ENCODE peak calls at places on chromosomes 1 and 21, in six cellular contexts. E is cardiac muscle cell; A is CD4-positive, CD25-positive, alpha-beta regulatory T cell; L is stomach; Z is tibial nerve; D is right atrium auricular region. X is an unnamed sample. For H3K4me1, the result is how much of the 10 kb centered on the place peaks cover.

GRCh38 chr1:243420968-243421675 is 165.3 kb downstream of the SDCCAG8 start:
- DNase-seq in A (no peak), L (no peak), Z (no peak), D (no peak), E (no peak), X (no peak)

GRCh38 chr21:41242238-41242829 is 74.3 kb upstream of the FAM3B start:
- DNase-seq in E (peak), D (no peak), Z (no peak), L (no peak), A (no peak), X (no peak)

GRCh38 chr1:234932506-234932905 is 196.1 kb downstream of the TOMM20 start:
- DNase-seq in L (no peak), E (no peak), A (no peak), D (no peak), Z (no peak), X (no peak)

GRCh38 chr1:234737915-234738314 is 127.9 kb upstream of the IRF2BP2 start:
- DNase-seq in D (no peak), E (peak), A (no peak), L (no peak), Z (no peak), X (no peak)

GRCh38 chr1:243912347-243912746 is 62.3 kb upstream of the AKT3 start:
- DNase-seq in L (no peak), D (no peak), E (no peak), A (no peak), Z (no peak), X (no peak)

GRCh38 chr21:42845296-42845965 is 33.9 kb downstream of the WDR4 start:
- DNase-seq in A (no peak), E (no peak), L (peak), D (no peak), Z (no peak), X (no peak)

GRCh38 chr1:64536836-64537490 is 67.0 kb downstream of the CACHD1 start:
- DNase-seq in E (no peak), A (no peak), Z (no peak), D (no peak), L (peak), X (no peak)

GRCh38 chr21:15444118-15444960 is 285.4 kb upstream of the USP25 start:
- DNase-seq in Z (no peak), E (no peak), D (no peak), L (no peak), A (no peak), X (no peak)

GRCh38 chr1:154957258-154957657 is 1.4 kb upstream of the PBXIP1 start:
- DNase-seq in D (no peak), Z (no peak), A (no peak), L (no peak), E (no peak), X (no peak)

GRCh38 chr1:67760030-67760821 is 73.0 kb downstream of the GNG12 start:
- DNase-seq in Z (peak), L (peak), E (peak), D (no peak), A (peak), X (peak)

GRCh38 chr1:147292635-147293251 is 50.3 kb downstream of the CHD1L start:
- DNase-seq in Z (no peak), E (no peak), D (no peak), A (no peak), L (no peak), X (peak)

GRCh38 chr1:209363112-209363511 is 220.4 kb upstream of the CAMK1G start:
- DNase-seq in A (no peak), E (no peak), L (no peak), Z (no peak), D (no peak), X (no peak)

GRCh38 chr1:59903136-59903754 is 23.3 kb downstream of the CYP2J2 start:
- DNase-seq in E (peak), A (no peak), Z (no peak), D (no peak), L (no peak), X (no peak)

GRCh38 chr1:20588634-20589225 is at the start of gene CDA:
- DNase-seq in A (no peak), Z (no peak), D (peak), E (no peak), L (no peak), X (no peak)
- H3K4me3 ChIP-seq in A (no peak), Z (peak), D (peak), E (no peak), L (peak), X (no peak)

DNA sequence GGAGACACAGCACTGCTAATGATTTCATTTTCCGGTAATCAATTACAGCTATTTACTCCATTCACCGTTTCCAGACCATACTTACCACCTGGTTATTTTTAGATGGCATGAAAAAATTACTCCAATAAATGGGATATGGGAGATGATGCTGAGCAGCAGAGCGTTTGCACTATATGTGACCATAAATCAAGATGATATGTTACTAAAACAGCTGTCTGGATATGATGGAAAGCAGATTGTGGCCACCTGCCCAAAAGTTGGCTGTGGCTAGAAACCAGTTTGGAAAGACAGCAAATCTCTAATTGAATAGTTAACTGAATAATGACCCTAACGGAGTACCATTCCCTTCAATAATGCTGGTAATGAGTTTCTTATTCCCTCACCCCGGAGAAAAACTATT is 22.5 kb upstream of the KCTD3 start:
- DNase-seq in E (no peak), D (no peak), A (no peak), L (no peak), Z (no peak), X (no peak)
- H3K4me1 ChIP-seq in E (under half), D (under half), A (under half), L (under half), Z (under half), X (under half)

GRCh38 chr1:23791434-23792047 is 596 bp downstream of the LYPLA2 start:
- DNase-seq in A (no peak), L (peak), Z (no peak), E (peak), D (no peak), X (no peak)
- H3K27ac ChIP-seq in A (peak), L (peak), Z (peak), E (peak), D (peak), X (peak)

DNA sequence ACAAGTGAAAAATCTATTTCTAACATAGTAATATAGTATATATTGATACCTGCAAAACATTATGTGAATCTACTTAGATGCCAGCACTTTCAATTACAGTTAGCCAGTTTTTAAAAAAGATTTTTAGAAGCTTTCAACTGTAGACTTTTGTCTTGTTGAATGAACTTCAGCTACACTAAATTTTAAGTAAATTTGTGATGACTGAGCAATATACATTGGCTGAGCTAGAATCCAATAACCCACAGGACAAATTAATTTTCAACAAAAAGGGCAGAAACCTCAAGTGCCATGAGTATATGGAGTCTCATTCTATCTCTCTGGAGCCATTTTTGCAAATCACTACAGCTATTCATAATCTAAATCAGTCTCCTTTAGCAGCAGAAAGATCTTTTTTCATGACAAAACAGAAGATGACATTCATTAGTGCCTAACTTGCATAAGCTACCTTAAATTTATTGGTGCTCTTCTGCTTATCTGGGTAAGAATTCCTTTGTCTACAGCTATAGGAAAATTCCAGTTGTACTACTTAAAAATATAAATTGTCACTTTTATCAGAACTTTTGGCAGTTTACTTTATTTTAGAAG is 100.3 kb downstream of the ATG4C start:
- DNase-seq in L (no peak), Z (no peak), E (no peak), A (no peak), D (no peak), X (no peak)
- H3K4me3 ChIP-seq in L (no peak), Z (no peak), E (no peak), A (no peak), D (no peak), X (no peak)

DNA sequence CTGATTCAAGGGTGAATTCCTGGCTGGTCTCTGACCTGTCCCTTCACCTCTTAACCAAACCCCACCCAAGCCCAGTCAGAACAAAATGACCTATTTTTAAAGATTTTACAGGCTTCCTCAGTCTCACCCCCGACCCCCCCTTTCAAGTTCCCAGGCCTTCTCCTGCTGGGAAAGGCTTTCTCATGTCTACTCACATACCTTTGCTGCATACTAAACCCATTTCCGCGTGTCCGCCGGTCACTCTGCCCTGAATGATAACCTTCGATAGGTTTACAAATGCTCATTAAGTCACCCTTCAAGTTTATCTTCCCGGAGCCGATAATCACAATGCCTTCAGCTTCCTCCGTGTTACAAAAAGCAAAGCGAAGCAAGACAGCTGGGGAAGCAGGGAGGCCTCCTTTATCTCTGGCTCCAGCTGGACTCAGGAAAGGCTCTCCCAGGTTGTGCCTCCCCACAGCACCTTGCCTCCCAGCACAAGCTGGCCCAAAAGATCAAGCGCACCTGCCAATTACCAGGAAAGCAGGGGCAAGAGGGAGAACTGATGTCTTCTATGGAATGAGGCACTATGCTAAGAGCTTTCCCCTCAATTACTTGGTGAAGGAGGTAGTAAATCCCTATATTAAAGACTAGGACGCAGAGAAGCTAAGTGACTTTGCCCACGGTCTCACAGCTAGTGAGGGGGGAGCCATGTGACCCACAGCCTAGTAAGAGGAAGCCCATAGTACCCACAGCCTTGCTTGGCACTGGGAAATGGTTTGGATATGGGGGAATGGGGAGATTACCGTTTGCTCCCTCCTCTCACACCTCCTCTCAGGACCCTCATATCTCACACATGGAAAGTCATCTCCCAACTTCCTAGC is 15.9 kb downstream of the SMIM12 start:
- DNase-seq in D (no peak), A (no peak), Z (no peak), E (no peak), L (no peak), X (peak)
- H3K4me1 ChIP-seq in D (under half), A (under half), Z (under half), E (under half), L (under half), X (under half)

DNA sequence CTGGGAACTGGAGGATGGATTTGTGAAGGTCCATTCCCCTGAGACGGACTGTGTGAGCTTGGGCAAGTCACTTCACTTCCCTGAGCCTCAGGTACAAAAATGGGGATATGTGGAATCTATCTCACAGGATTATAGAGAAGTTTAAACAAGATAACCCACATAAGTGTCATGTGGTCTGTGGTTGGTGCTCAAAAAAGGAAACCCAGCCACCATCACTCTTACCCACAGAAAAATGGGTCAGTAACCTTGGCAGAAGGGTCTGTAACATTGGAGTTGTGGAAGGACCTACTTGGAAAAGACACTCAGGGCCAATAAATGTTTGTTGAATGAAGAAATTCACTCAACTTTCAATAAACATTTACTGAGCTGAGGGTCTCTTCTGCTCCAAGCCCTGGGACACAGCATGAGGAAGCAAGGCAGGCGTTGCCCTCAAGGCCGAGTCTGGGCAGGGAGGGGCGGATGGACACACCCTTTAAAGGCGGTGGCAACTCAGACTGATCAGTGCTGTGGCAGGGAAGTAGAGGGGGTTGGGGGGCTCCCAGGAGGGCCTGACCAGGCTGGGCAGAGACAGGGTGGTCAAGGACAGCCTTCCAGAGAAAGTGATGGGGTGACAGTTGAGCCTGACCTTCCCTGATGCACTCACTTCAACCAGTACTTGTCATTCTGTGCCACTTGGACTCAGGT is 66.7 kb upstream of the ACOT11 start:
- DNase-seq in Z (no peak), E (no peak), D (no peak), L (no peak), A (no peak), X (no peak)
- H3K27ac ChIP-seq in Z (no peak), E (no peak), D (no peak), L (no peak), A (peak), X (no peak)

GRCh38 chr1:206558794-206559660 is 51.7 kb downstream of the RASSF5 start:
- DNase-seq in Z (no peak), L (no peak), A (peak), D (no peak), E (no peak), X (no peak)
- H3K4me3 ChIP-seq in Z (peak), L (peak), A (peak), D (no peak), E (no peak), X (no peak)

DNA sequence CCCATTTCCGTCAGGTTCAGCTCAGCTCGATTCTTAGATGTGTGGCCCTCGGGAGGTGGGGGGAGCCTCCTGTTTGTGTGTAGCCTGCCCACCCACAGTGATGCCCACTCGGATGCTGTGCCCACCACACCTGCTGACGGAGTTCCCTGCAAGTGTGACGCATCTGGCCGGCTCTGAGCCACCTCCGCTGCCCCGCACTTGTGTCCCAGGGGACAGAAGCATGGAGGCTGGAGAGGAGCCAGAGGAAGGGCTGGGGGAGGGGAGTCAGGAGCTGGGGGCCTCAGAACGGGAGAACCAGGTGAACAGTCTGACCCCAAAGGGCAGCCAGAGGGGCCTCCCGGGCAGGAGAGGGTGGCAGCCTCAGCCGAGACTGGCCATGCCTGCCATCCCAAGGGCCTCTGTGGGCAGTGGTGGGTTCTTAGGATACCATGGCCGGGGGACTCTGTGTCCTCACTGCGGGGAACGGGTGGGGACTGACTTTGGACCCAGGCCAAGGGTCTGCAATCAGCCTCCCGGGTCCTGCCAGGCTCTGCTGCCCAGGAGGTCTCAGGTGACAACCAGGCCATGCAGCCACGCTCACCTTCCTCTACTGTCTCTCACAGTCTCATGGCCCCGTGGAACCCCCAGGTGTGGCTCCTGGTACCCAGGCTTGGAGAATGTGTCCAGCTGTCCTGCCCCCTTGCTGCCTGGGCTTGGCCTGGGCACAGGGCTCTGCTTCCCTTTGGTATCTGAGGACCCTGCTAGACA is 267.2 kb upstream of the VAMP3 start:
- DNase-seq in L (no peak), E (no peak), A (no peak), D (no peak), Z (no peak), X (no peak)
- H3K4me1 ChIP-seq in L (under half), E (under half), A (under half), D (under half), Z (under half), X (under half)

GRCh38 chr1:109959974-109960744 is 24.4 kb upstream of the AHCYL1 start:
- DNase-seq in Z (no peak), E (peak), L (no peak), D (no peak), A (no peak), X (no peak)
- H3K27ac ChIP-seq in Z (no peak), E (peak), L (peak), D (no peak), A (no peak), X (no peak)

GRCh38 chr1:197917553-197917812 is 311 bp downstream of the LHX9 start:
- DNase-seq in L (no peak), E (no peak), A (no peak), D (no peak), Z (no peak), X (no peak)
- H3K4me3 ChIP-seq in L (peak), E (peak), A (no peak), D (peak), Z (peak), X (peak)